ENCODE peak calls at places on chromosome 1, in nine cellular contexts. One of them, this sample, is unnamed.

GRCh38 chr1:173122958-173123852 is 72.5 kb upstream of the TNFSF18 start:
- DNase-seq in left ventricle myocardium inferior: peak
- DNase-seq in Calu3: peak
- DNase-seq in AG09319: peak
- DNase-seq in AG04449: peak
- DNase-seq in adrenal gland: peak
- DNase-seq in pancreas: no peak
- DNase-seq in epithelial cell of proximal tubule: peak
- DNase-seq in left lung: peak
- DNase-seq in this sample: no peak

GRCh38 chr1:93132638-93133037 is 47.6 kb downstream of the TMED5 start:
- DNase-seq in left ventricle myocardium inferior: no peak
- DNase-seq in Calu3: no peak
- DNase-seq in AG09319: no peak
- DNase-seq in AG04449: no peak
- DNase-seq in adrenal gland: no peak
- DNase-seq in pancreas: no peak
- DNase-seq in epithelial cell of proximal tubule: no peak
- DNase-seq in left lung: no peak
- DNase-seq in this sample: no peak

GRCh38 chr1:61441723-61442262 is 283.1 kb downstream of the TM2D1 start:
- DNase-seq in left ventricle myocardium inferior: peak
- DNase-seq in Calu3: no peak
- DNase-seq in AG09319: peak
- DNase-seq in AG04449: no peak
- DNase-seq in adrenal gland: peak
- DNase-seq in pancreas: no peak
- DNase-seq in epithelial cell of proximal tubule: no peak
- DNase-seq in left lung: no peak
- DNase-seq in this sample: no peak

GRCh38 chr1:24409535-24409934 is 4.0 kb downstream of the STPG1 start:
- DNase-seq in left ventricle myocardium inferior: no peak
- DNase-seq in Calu3: no peak
- DNase-seq in AG09319: no peak
- DNase-seq in AG04449: no peak
- DNase-seq in adrenal gland: no peak
- DNase-seq in pancreas: no peak
- DNase-seq in epithelial cell of proximal tubule: no peak
- DNase-seq in left lung: no peak
- DNase-seq in this sample: no peak

GRCh38 chr1:162916821-162917613 is 56.0 kb upstream of the CCDC190 start:
- DNase-seq in left ventricle myocardium inferior: no peak
- DNase-seq in Calu3: no peak
- DNase-seq in AG09319: no peak
- DNase-seq in AG04449: no peak
- DNase-seq in adrenal gland: no peak
- DNase-seq in pancreas: no peak
- DNase-seq in epithelial cell of proximal tubule: no peak
- DNase-seq in left lung: no peak
- DNase-seq in this sample: no peak

GRCh38 chr1:236507022-236507700 is 16.6 kb upstream of the LGALS8 start:
- DNase-seq in left ventricle myocardium inferior: no peak
- DNase-seq in Calu3: no peak
- DNase-seq in AG09319: no peak
- DNase-seq in AG04449: no peak
- DNase-seq in adrenal gland: no peak
- DNase-seq in pancreas: no peak
- DNase-seq in epithelial cell of proximal tubule: no peak
- DNase-seq in left lung: no peak
- DNase-seq in this sample: no peak

GRCh38 chr1:202076050-202076511 is 46.6 kb upstream of the GPR37L1 start:
- DNase-seq in left ventricle myocardium inferior: no peak
- DNase-seq in Calu3: no peak
- DNase-seq in AG09319: no peak
- DNase-seq in AG04449: no peak
- DNase-seq in adrenal gland: no peak
- DNase-seq in pancreas: no peak
- DNase-seq in epithelial cell of proximal tubule: no peak
- DNase-seq in left lung: no peak
- DNase-seq in this sample: no peak

GRCh38 chr1:175154595-175155472 is 37.7 kb downstream of the KIAA0040 start:
- DNase-seq in left ventricle myocardium inferior: peak
- DNase-seq in Calu3: peak
- DNase-seq in AG09319: no peak
- DNase-seq in AG04449: no peak
- DNase-seq in adrenal gland: peak
- DNase-seq in pancreas: peak
- DNase-seq in epithelial cell of proximal tubule: no peak
- DNase-seq in left lung: peak
- DNase-seq in this sample: no peak

GRCh38 chr1:115134850-115135484 is 45.7 kb upstream of the TSPAN2 start:
- DNase-seq in left ventricle myocardium inferior: no peak
- DNase-seq in Calu3: peak
- DNase-seq in AG09319: peak
- DNase-seq in AG04449: peak
- DNase-seq in adrenal gland: no peak
- DNase-seq in pancreas: no peak
- DNase-seq in epithelial cell of proximal tubule: peak
- DNase-seq in left lung: no peak
- DNase-seq in this sample: no peak

GRCh38 chr1:201745023-201745422 is 83.9 kb upstream of the IPO9 start:
- DNase-seq in left ventricle myocardium inferior: no peak
- DNase-seq in Calu3: no peak
- DNase-seq in AG09319: no peak
- DNase-seq in AG04449: peak
- DNase-seq in adrenal gland: no peak
- DNase-seq in pancreas: no peak
- DNase-seq in epithelial cell of proximal tubule: no peak
- DNase-seq in left lung: no peak
- DNase-seq in this sample: no peak

GRCh38 chr1:171663854-171664550 is 11.5 kb upstream of the MYOC start:
- DNase-seq in left ventricle myocardium inferior: no peak
- DNase-seq in Calu3: no peak
- DNase-seq in AG09319: no peak
- DNase-seq in AG04449: no peak
- DNase-seq in adrenal gland: no peak
- DNase-seq in pancreas: no peak
- DNase-seq in epithelial cell of proximal tubule: no peak
- DNase-seq in left lung: no peak
- DNase-seq in this sample: no peak

GRCh38 chr1:1171551-1172340 is 1.9 kb upstream of the TTLL10 start:
- DNase-seq in left ventricle myocardium inferior: no peak
- DNase-seq in Calu3: no peak
- DNase-seq in AG09319: no peak
- DNase-seq in AG04449: no peak
- DNase-seq in adrenal gland: no peak
- DNase-seq in pancreas: peak
- DNase-seq in epithelial cell of proximal tubule: no peak
- DNase-seq in left lung: no peak
- DNase-seq in this sample: no peak

GRCh38 chr1:115240321-115240720 is 97.7 kb downstream of the NGF start:
- DNase-seq in left ventricle myocardium inferior: no peak
- DNase-seq in Calu3: no peak
- DNase-seq in AG09319: no peak
- DNase-seq in AG04449: no peak
- DNase-seq in adrenal gland: no peak
- DNase-seq in pancreas: no peak
- DNase-seq in epithelial cell of proximal tubule: no peak
- DNase-seq in left lung: no peak
- DNase-seq in this sample: no peak

GRCh38 chr1:228083871-228084278 is 1.4 kb downstream of the ARF1 start:
- DNase-seq in left ventricle myocardium inferior: no peak
- DNase-seq in Calu3: no peak
- DNase-seq in AG09319: no peak
- DNase-seq in AG04449: no peak
- DNase-seq in adrenal gland: peak
- DNase-seq in pancreas: peak
- DNase-seq in epithelial cell of proximal tubule: no peak
- DNase-seq in left lung: peak
- DNase-seq in this sample: no peak

GRCh38 chr1:180230416-180230790 is 339 bp downstream of the LHX4 start:
- DNase-seq in left ventricle myocardium inferior: no peak
- DNase-seq in Calu3: peak
- DNase-seq in AG09319: no peak
- DNase-seq in AG04449: no peak
- DNase-seq in adrenal gland: no peak
- DNase-seq in pancreas: no peak
- DNase-seq in epithelial cell of proximal tubule: no peak
- DNase-seq in left lung: no peak
- DNase-seq in this sample: no peak

GRCh38 chr1:9181176-9181906 is 52.4 kb upstream of the GPR157 start:
- DNase-seq in left ventricle myocardium inferior: peak
- DNase-seq in Calu3: peak
- DNase-seq in AG09319: no peak
- DNase-seq in AG04449: no peak
- DNase-seq in adrenal gland: peak
- DNase-seq in pancreas: peak
- DNase-seq in epithelial cell of proximal tubule: no peak
- DNase-seq in left lung: peak
- DNase-seq in this sample: peak

GRCh38 chr1:166479052-166479631 is 312.3 kb upstream of the FAM78B start:
- DNase-seq in left ventricle myocardium inferior: peak
- DNase-seq in Calu3: peak
- DNase-seq in AG09319: no peak
- DNase-seq in AG04449: no peak
- DNase-seq in adrenal gland: peak
- DNase-seq in pancreas: peak
- DNase-seq in epithelial cell of proximal tubule: peak
- DNase-seq in left lung: no peak
- DNase-seq in this sample: no peak

GRCh38 chr1:25238046-25238445 is 5.7 kb upstream of the SYF2 start:
- DNase-seq in left ventricle myocardium inferior: no peak
- DNase-seq in Calu3: no peak
- DNase-seq in AG09319: no peak
- DNase-seq in AG04449: no peak
- DNase-seq in adrenal gland: no peak
- DNase-seq in pancreas: no peak
- DNase-seq in epithelial cell of proximal tubule: no peak
- DNase-seq in left lung: no peak
- DNase-seq in this sample: no peak

GRCh38 chr1:191498825-191499224 is 659.4 kb upstream of the RGS18 start:
- DNase-seq in left ventricle myocardium inferior: no peak
- DNase-seq in Calu3: no peak
- DNase-seq in AG09319: no peak
- DNase-seq in AG04449: no peak
- DNase-seq in adrenal gland: no peak
- DNase-seq in pancreas: no peak
- DNase-seq in epithelial cell of proximal tubule: no peak
- DNase-seq in left lung: no peak
- DNase-seq in this sample: no peak
- TF ChIP-seq CTCF in left ventricle myocardium inferior: no peak
- TF ChIP-seq CTCF in Calu3: no peak
- TF ChIP-seq CTCF in AG09319: no peak
- TF ChIP-seq CTCF in AG04449: no peak
- TF ChIP-seq CTCF in adrenal gland: no peak
- TF ChIP-seq CTCF in pancreas: no peak
- TF ChIP-seq CTCF in epithelial cell of proximal tubule: no peak
- TF ChIP-seq CTCF in left lung: no peak
- TF ChIP-seq CTCF in this sample: no peak

DNA sequence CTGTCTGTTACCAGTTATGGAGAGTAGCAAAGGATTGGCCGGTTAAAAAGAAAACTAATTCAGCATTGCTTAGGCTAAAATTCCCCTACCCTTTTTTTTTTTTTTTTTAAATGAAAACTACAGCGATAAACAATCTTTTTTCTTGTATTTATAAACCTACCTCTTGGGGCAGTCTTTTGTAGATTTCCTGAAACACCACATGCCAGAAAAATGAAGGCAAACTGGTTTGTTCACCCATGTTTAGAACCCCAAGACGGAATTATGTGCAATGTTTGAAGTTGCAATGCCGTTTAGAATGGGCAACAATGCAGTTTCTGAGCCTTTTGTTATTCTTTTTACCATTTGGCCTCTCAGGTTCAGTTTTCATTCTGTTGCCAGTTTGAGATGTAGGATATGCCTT is 59.1 kb downstream of the PRDM2 start:
- DNase-seq in left ventricle myocardium inferior: no peak
- DNase-seq in Calu3: peak
- DNase-seq in AG09319: no peak
- DNase-seq in AG04449: no peak
- DNase-seq in adrenal gland: no peak
- DNase-seq in pancreas: no peak
- DNase-seq in epithelial cell of proximal tubule: no peak
- DNase-seq in left lung: no peak
- DNase-seq in this sample: no peak
- TF ChIP-seq CTCF in left ventricle myocardium inferior: no peak
- TF ChIP-seq CTCF in Calu3: no peak
- TF ChIP-seq CTCF in AG09319: no peak
- TF ChIP-seq CTCF in AG04449: no peak
- TF ChIP-seq CTCF in adrenal gland: no peak
- TF ChIP-seq CTCF in pancreas: no peak
- TF ChIP-seq CTCF in epithelial cell of proximal tubule: no peak
- TF ChIP-seq CTCF in left lung: no peak
- TF ChIP-seq CTCF in this sample: peak

GRCh38 chr1:100750002-100750885 is 30.7 kb downstream of the VCAM1 start:
- DNase-seq in left ventricle myocardium inferior: no peak
- DNase-seq in Calu3: no peak
- DNase-seq in AG09319: no peak
- DNase-seq in AG04449: no peak
- DNase-seq in adrenal gland: no peak
- DNase-seq in pancreas: no peak
- DNase-seq in epithelial cell of proximal tubule: no peak
- DNase-seq in left lung: no peak
- DNase-seq in this sample: no peak
- TF ChIP-seq CTCF in left ventricle myocardium inferior: no peak
- TF ChIP-seq CTCF in Calu3: no peak
- TF ChIP-seq CTCF in AG09319: no peak
- TF ChIP-seq CTCF in AG04449: no peak
- TF ChIP-seq CTCF in adrenal gland: no peak
- TF ChIP-seq CTCF in pancreas: no peak
- TF ChIP-seq CTCF in epithelial cell of proximal tubule: peak
- TF ChIP-seq CTCF in left lung: no peak
- TF ChIP-seq CTCF in this sample: no peak

GRCh38 chr1:117580882-117581281 is 25.0 kb upstream of the TENT5C start:
- DNase-seq in left ventricle myocardium inferior: no peak
- DNase-seq in Calu3: no peak
- DNase-seq in AG09319: no peak
- DNase-seq in AG04449: no peak
- DNase-seq in adrenal gland: no peak
- DNase-seq in pancreas: no peak
- DNase-seq in epithelial cell of proximal tubule: no peak
- DNase-seq in left lung: no peak
- DNase-seq in this sample: no peak

GRCh38 chr1:117579221-117579906 is 26.5 kb upstream of the TENT5C start:
- DNase-seq in left ventricle myocardium inferior: no peak
- DNase-seq in Calu3: no peak
- DNase-seq in AG09319: no peak
- DNase-seq in AG04449: no peak
- DNase-seq in adrenal gland: no peak
- DNase-seq in pancreas: no peak
- DNase-seq in epithelial cell of proximal tubule: no peak
- DNase-seq in left lung: no peak
- DNase-seq in this sample: no peak

GRCh38 chr1:117576236-117576635 is 29.6 kb upstream of the TENT5C start:
- DNase-seq in left ventricle myocardium inferior: no peak
- DNase-seq in Calu3: no peak
- DNase-seq in AG09319: no peak
- DNase-seq in AG04449: no peak
- DNase-seq in adrenal gland: no peak
- DNase-seq in pancreas: no peak
- DNase-seq in epithelial cell of proximal tubule: no peak
- DNase-seq in left lung: no peak
- DNase-seq in this sample: no peak

GRCh38 chr1:117580436-117580835 is 25.4 kb upstream of the TENT5C start:
- DNase-seq in left ventricle myocardium inferior: no peak
- DNase-seq in Calu3: no peak
- DNase-seq in AG09319: no peak
- DNase-seq in AG04449: no peak
- DNase-seq in adrenal gland: no peak
- DNase-seq in pancreas: no peak
- DNase-seq in epithelial cell of proximal tubule: no peak
- DNase-seq in left lung: no peak
- DNase-seq in this sample: no peak

GRCh38 chr1:117578466-117578865 is 27.4 kb upstream of the TENT5C start:
- DNase-seq in left ventricle myocardium inferior: no peak
- DNase-seq in Calu3: no peak
- DNase-seq in AG09319: no peak
- DNase-seq in AG04449: no peak
- DNase-seq in adrenal gland: no peak
- DNase-seq in pancreas: no peak
- DNase-seq in epithelial cell of proximal tubule: no peak
- DNase-seq in left lung: no peak
- DNase-seq in this sample: no peak
- TF ChIP-seq CTCF in left ventricle myocardium inferior: no peak
- TF ChIP-seq CTCF in Calu3: no peak
- TF ChIP-seq CTCF in AG09319: no peak
- TF ChIP-seq CTCF in AG04449: no peak
- TF ChIP-seq CTCF in adrenal gland: no peak
- TF ChIP-seq CTCF in pancreas: no peak
- TF ChIP-seq CTCF in epithelial cell of proximal tubule: no peak
- TF ChIP-seq CTCF in left lung: no peak
- TF ChIP-seq CTCF in this sample: no peak

This sample was measured in type B pancreatic cell.